ENCODE peak calls at places on chromosomes 3 and 15, in eight cellular contexts. S is transverse colon, A is stomach, K is HCT116, Q is K562, Z is Panc1, N is sigmoid colon, M is GM12878. J is an unnamed sample.

GRCh38 chr3:123741058-123741511 is 143.0 kb downstream of the MYLK start:
- DNase-seq in S (no peak), A (no peak), K (no peak), Q (no peak), Z (no peak), N (no peak), M (no peak), J (no peak)

GRCh38 chr3:72152551-72153476 is 367.9 kb upstream of the PROK2 start:
- DNase-seq in S (peak; percentile 79), A (peak; percentile 91), K (peak; percentile 21), Q (peak; percentile 55), Z (no peak), N (peak; percentile 90), M (no peak), J (no peak)

GRCh38 chr3:157086053-157086761 is 73.7 kb downstream of the CCNL1 start:
- DNase-seq in S (no peak), A (no peak), K (no peak), Q (no peak), Z (no peak), N (peak; percentile 85), M (no peak), J (no peak)

GRCh38 chr15:70628542-70628941 is 134.8 kb downstream of the UACA start:
- DNase-seq in S (no peak), A (no peak), K (no peak), Q (peak; percentile 48), Z (no peak), N (no peak), M (no peak), J (no peak)

GRCh38 chr15:101136381-101137268 is 115.2 kb downstream of the CHSY1 start:
- DNase-seq in S (no peak), A (no peak), K (no peak), Q (no peak), Z (no peak), N (no peak), M (no peak), J (no peak)

GRCh38 chr15:52103217-52104207 is 9.1 kb downstream of the BCL2L10 start:
- DNase-seq in S (peak; percentile 47), A (no peak), K (peak; percentile 27), Q (no peak), Z (peak; percentile 84), N (peak; percentile 91), M (peak; percentile 94), J (no peak)

GRCh38 chr3:27643355-27643754 is 78.8 kb downstream of the EOMES start:
- DNase-seq in S (no peak), A (no peak), K (no peak), Q (no peak), Z (no peak), N (no peak), M (no peak), J (no peak)

GRCh38 chr15:100531823-100532222 is 3.1 kb upstream of the CERS3 start:
- DNase-seq in S (no peak), A (no peak), K (no peak), Q (no peak), Z (no peak), N (no peak), M (no peak), J (no peak)

GRCh38 chr3:150370982-150371381 is 37.1 kb upstream of the TSC22D2 start:
- DNase-seq in S (no peak), A (no peak), K (no peak), Q (no peak), Z (no peak), N (no peak), M (no peak), J (no peak)

DNA sequence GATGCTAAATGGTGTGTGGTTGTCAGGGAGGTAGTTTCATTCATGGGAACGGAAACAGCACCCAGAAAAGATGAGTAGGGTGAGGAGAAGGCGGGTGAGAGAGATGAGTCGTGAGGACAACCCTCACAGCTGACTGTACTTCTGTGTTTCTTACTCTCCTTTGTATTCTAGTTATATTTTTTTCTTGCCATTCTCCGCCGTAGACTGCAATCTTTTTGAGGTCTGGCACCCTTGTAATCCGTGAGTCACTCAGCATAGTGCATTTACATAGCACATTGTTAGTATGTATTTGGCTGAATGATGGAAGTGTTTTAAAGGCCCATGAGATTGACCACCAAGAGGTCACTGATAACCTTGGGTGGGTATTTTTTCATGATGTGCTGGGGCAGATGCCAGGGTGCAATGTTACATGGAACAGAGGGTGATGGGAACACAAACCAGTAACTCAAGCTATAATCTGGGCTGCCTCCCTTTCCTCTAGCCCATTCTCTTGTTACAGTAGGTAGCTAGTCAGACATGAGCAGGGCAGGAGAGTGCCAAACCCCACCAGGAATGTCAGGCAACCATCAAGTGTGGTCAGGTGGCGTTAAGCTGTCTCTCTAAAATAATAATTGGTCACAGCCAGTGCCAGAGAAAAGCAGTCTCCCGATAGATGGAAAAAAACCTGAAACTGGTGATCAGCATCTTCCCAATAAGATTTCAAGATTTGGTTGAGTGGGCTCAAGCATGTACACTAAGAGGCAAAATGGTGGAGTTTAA is 18.8 kb upstream of the DGKG start:
- DNase-seq in S (no peak), A (no peak), K (no peak), Q (no peak), Z (no peak), N (no peak), M (no peak), J (no peak)
- TF ChIP-seq POLR2AphosphoS5 in S (no peak), A (no peak), K (no peak), Q (no peak), Z (no peak), N (no peak), M (no peak), J (no peak)

GRCh38 chr3:33544126-33544525 is 103.9 kb upstream of the UBP1 start:
- DNase-seq in S (no peak), A (no peak), K (no peak), Q (no peak), Z (no peak), N (no peak), M (no peak), J (no peak)
- TF ChIP-seq POLR2AphosphoS5 in S (no peak), A (no peak), K (no peak), Q (no peak), Z (no peak), N (no peak), M (no peak), J (no peak)

DNA sequence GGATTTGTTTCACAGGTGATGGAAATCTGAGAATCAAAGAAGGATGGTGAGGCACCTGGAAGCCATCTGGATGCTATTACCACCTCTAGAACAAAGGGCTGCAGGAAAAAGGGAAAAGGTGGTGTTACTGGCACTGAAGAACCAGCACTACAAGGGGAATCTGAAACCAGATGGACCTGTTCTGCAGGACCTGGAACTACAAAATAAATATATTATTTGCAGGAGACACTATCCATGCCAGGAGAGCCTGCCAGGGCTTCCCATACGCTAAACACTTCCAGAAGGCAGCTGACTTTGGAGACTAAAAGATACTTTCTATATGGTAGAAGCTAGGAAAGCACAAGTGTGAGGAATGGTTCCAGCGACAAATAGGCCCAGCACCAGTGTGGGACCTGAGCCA is 83.4 kb upstream of the POU1F1 start:
- DNase-seq in S (no peak), A (peak; percentile 83), K (no peak), Q (no peak), Z (no peak), N (no peak), M (no peak), J (no peak)
- TF ChIP-seq POLR2AphosphoS5 in S (no peak), A (peak; percentile 24), K (no peak), Q (no peak), Z (no peak), N (no peak), M (no peak), J (no peak)

DNA sequence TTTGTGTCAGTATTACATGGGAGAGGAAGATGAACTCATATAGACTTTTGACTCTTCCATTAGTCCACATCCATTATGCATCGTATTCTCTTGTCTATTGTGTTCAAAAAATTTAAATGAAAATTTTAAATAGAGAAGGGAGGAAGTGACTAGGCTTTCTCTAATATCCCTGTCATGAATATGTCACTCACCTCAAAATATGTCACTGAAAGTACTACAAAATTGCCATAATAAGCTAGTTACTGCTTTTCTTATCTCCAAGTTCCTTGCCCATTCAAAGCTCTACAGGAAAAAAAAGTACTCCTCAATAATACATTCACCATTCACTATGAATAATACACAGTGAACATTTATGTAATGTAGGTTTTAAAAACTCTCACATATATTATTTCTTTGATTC is 22.3 kb upstream of the GHSR start:
- DNase-seq in S (no peak), A (no peak), K (no peak), Q (no peak), Z (no peak), N (no peak), M (no peak), J (no peak)
- TF ChIP-seq POLR2AphosphoS5 in S (no peak), A (no peak), K (no peak), Q (no peak), Z (no peak), N (no peak), M (no peak), J (no peak)

GRCh38 chr15:26873846-26874245 is 7.0 kb downstream of the GABRA5 start:
- DNase-seq in S (no peak), A (no peak), K (no peak), Q (no peak), Z (no peak), N (no peak), M (no peak), J (no peak)
- TF ChIP-seq POLR2AphosphoS5 in S (no peak), A (no peak), K (no peak), Q (no peak), Z (no peak), N (no peak), M (no peak), J (no peak)

GRCh38 chr15:99209326-99209725 is 40.1 kb downstream of the TTC23 start:
- DNase-seq in S (no peak), A (no peak), K (no peak), Q (no peak), Z (no peak), N (no peak), M (no peak), J (no peak)

GRCh38 chr15:99212401-99212800 is 37.0 kb downstream of the TTC23 start:
- DNase-seq in S (peak; percentile 18), A (no peak), K (no peak), Q (no peak), Z (no peak), N (peak; percentile 91), M (no peak), J (no peak)

GRCh38 chr15:99211926-99212325 is 37.5 kb downstream of the TTC23 start:
- DNase-seq in S (no peak), A (no peak), K (no peak), Q (no peak), Z (no peak), N (no peak), M (no peak), J (no peak)

GRCh38 chr15:99210334-99210733 is 39.0 kb downstream of the TTC23 start:
- DNase-seq in S (no peak), A (no peak), K (no peak), Q (no peak), Z (no peak), N (peak; percentile 76), M (no peak), J (no peak)

DNA sequence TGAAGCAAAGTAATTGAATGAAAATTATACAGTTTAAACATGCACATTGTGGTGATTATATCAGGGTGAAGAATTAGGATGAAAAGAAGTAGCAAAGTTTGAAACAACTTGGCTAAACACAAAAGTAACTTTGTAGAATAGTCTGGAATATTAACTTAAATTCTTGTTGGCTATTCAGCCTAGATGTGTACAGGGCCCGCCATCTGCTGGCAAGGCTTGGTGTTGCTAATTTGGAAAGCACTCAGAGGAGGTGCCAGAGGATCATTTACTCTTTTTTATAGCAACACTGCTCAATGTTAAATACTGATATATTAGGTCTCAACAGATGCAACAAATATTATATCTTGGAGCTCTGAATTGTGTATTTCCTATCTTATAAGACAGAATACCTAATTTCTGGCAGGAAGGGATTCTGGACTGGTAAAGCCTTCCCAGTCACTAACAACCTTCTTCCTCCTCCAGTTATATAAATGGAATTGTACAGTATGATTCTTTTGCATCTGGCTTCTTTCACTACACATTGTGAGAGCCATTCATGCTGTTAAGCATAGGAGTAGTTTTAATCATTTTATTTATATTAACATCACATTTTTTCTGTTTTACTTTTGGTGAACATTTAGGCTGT is 36.1 kb downstream of the TTC23 start:
- DNase-seq in S (peak; percentile 80), A (peak; percentile 79), K (peak; percentile 32), Q (peak; percentile 52), Z (peak; percentile 51), N (peak; percentile 94), M (peak; percentile 4), J (peak; percentile 82)
- TF ChIP-seq POLR2AphosphoS5 in S (no peak), A (peak; percentile 50), K (no peak), Q (no peak), Z (no peak), N (peak; percentile 51), M (no peak), J (no peak)